ENCODE peak calls at places on chromosomes 6 and 20, in ten cellular contexts. One of them, this sample, is unnamed.

GRCh38 chr6:168278904-168279303 is 40.7 kb downstream of the DACT2 start:
- DNase-seq in heart left ventricle: no peak
- DNase-seq in RKO: no peak
- DNase-seq in AG09309: no peak
- DNase-seq in pancreas: no peak
- DNase-seq in CD4-positive, alpha-beta memory T cell: no peak
- DNase-seq in WERI-Rb-1: no peak
- DNase-seq in T follicular helper cell: no peak
- DNase-seq in progenitor cell of endocrine pancreas: no peak
- DNase-seq in A172: no peak
- DNase-seq in this sample: no peak

GRCh38 chr6:137494967-137495595 is 887 bp upstream of the OLIG3 start:
- DNase-seq in heart left ventricle: no peak
- DNase-seq in RKO: no peak
- DNase-seq in AG09309: no peak
- DNase-seq in pancreas: no peak
- DNase-seq in CD4-positive, alpha-beta memory T cell: no peak
- DNase-seq in WERI-Rb-1: no peak
- DNase-seq in T follicular helper cell: no peak
- DNase-seq in progenitor cell of endocrine pancreas: no peak
- DNase-seq in A172: no peak
- DNase-seq in this sample: no peak

GRCh38 chr6:15285682-15286294 is 39.9 kb downstream of the JARID2 start:
- DNase-seq in heart left ventricle: no peak
- DNase-seq in RKO: no peak
- DNase-seq in AG09309: no peak
- DNase-seq in pancreas: no peak
- DNase-seq in CD4-positive, alpha-beta memory T cell: no peak
- DNase-seq in WERI-Rb-1: no peak
- DNase-seq in T follicular helper cell: no peak
- DNase-seq in progenitor cell of endocrine pancreas: no peak
- DNase-seq in A172: peak
- DNase-seq in this sample: no peak

GRCh38 chr6:134480593-134480992 is 162.7 kb upstream of the SGK1 start:
- DNase-seq in heart left ventricle: no peak
- DNase-seq in RKO: no peak
- DNase-seq in AG09309: no peak
- DNase-seq in pancreas: no peak
- DNase-seq in CD4-positive, alpha-beta memory T cell: no peak
- DNase-seq in WERI-Rb-1: no peak
- DNase-seq in T follicular helper cell: no peak
- DNase-seq in progenitor cell of endocrine pancreas: no peak
- DNase-seq in A172: no peak
- DNase-seq in this sample: no peak

GRCh38 chr6:87920245-87920644 is 127.4 kb upstream of the SPACA1 start:
- DNase-seq in heart left ventricle: no peak
- DNase-seq in RKO: no peak
- DNase-seq in AG09309: no peak
- DNase-seq in pancreas: no peak
- DNase-seq in CD4-positive, alpha-beta memory T cell: no peak
- DNase-seq in WERI-Rb-1: no peak
- DNase-seq in T follicular helper cell: no peak
- DNase-seq in progenitor cell of endocrine pancreas: no peak
- DNase-seq in A172: no peak
- DNase-seq in this sample: no peak

GRCh38 chr20:59515013-59515905 is 89.1 kb upstream of the PHACTR3 start:
- DNase-seq in heart left ventricle: peak
- DNase-seq in RKO: peak
- DNase-seq in AG09309: peak
- DNase-seq in pancreas: peak
- DNase-seq in CD4-positive, alpha-beta memory T cell: no peak
- DNase-seq in WERI-Rb-1: peak
- DNase-seq in T follicular helper cell: no peak
- DNase-seq in progenitor cell of endocrine pancreas: peak
- DNase-seq in A172: peak
- DNase-seq in this sample: no peak

GRCh38 chr20:11200423-11200822 is 526.6 kb upstream of the JAG1 start:
- DNase-seq in heart left ventricle: no peak
- DNase-seq in RKO: no peak
- DNase-seq in AG09309: no peak
- DNase-seq in pancreas: no peak
- DNase-seq in CD4-positive, alpha-beta memory T cell: no peak
- DNase-seq in WERI-Rb-1: no peak
- DNase-seq in T follicular helper cell: no peak
- DNase-seq in progenitor cell of endocrine pancreas: no peak
- DNase-seq in A172: no peak
- DNase-seq in this sample: no peak

GRCh38 chr20:5668529-5668868 is 81.7 kb upstream of the SHLD1 start:
- DNase-seq in heart left ventricle: no peak
- DNase-seq in RKO: no peak
- DNase-seq in AG09309: no peak
- DNase-seq in pancreas: no peak
- DNase-seq in CD4-positive, alpha-beta memory T cell: no peak
- DNase-seq in WERI-Rb-1: no peak
- DNase-seq in T follicular helper cell: no peak
- DNase-seq in progenitor cell of endocrine pancreas: no peak
- DNase-seq in A172: no peak
- DNase-seq in this sample: no peak

GRCh38 chr6:149961728-149962425 is 1.9 kb upstream of the ULBP1 start:
- DNase-seq in heart left ventricle: no peak
- DNase-seq in RKO: peak
- DNase-seq in AG09309: no peak
- DNase-seq in pancreas: no peak
- DNase-seq in CD4-positive, alpha-beta memory T cell: peak
- DNase-seq in WERI-Rb-1: peak
- DNase-seq in T follicular helper cell: no peak
- DNase-seq in progenitor cell of endocrine pancreas: no peak
- DNase-seq in A172: no peak
- DNase-seq in this sample: peak

GRCh38 chr6:72553531-72554202 is 68.2 kb upstream of the KCNQ5 start:
- DNase-seq in heart left ventricle: no peak
- DNase-seq in RKO: peak
- DNase-seq in AG09309: peak
- DNase-seq in pancreas: no peak
- DNase-seq in CD4-positive, alpha-beta memory T cell: no peak
- DNase-seq in WERI-Rb-1: no peak
- DNase-seq in T follicular helper cell: no peak
- DNase-seq in progenitor cell of endocrine pancreas: no peak
- DNase-seq in A172: peak
- DNase-seq in this sample: no peak

GRCh38 chr6:91523511-91523910 is 936.6 kb upstream of the MAP3K7 start:
- DNase-seq in heart left ventricle: no peak
- DNase-seq in RKO: no peak
- DNase-seq in AG09309: no peak
- DNase-seq in pancreas: no peak
- DNase-seq in CD4-positive, alpha-beta memory T cell: no peak
- DNase-seq in WERI-Rb-1: no peak
- DNase-seq in T follicular helper cell: no peak
- DNase-seq in progenitor cell of endocrine pancreas: no peak
- DNase-seq in A172: no peak
- DNase-seq in this sample: no peak

GRCh38 chr20:13166006-13166405 is 55.1 kb upstream of the ISM1 start:
- DNase-seq in heart left ventricle: no peak
- DNase-seq in RKO: no peak
- DNase-seq in AG09309: no peak
- DNase-seq in pancreas: no peak
- DNase-seq in CD4-positive, alpha-beta memory T cell: no peak
- DNase-seq in WERI-Rb-1: no peak
- DNase-seq in T follicular helper cell: no peak
- DNase-seq in progenitor cell of endocrine pancreas: no peak
- DNase-seq in A172: no peak
- DNase-seq in this sample: no peak

GRCh38 chr20:3510110-3510509 is 39.3 kb downstream of the ATRN start:
- DNase-seq in heart left ventricle: no peak
- DNase-seq in RKO: no peak
- DNase-seq in AG09309: no peak
- DNase-seq in pancreas: no peak
- DNase-seq in CD4-positive, alpha-beta memory T cell: no peak
- DNase-seq in WERI-Rb-1: no peak
- DNase-seq in T follicular helper cell: no peak
- DNase-seq in progenitor cell of endocrine pancreas: no peak
- DNase-seq in A172: no peak
- DNase-seq in this sample: no peak

GRCh38 chr20:22717466-22717865 is 133.1 kb upstream of the FOXA2 start:
- DNase-seq in heart left ventricle: peak
- DNase-seq in RKO: no peak
- DNase-seq in AG09309: no peak
- DNase-seq in pancreas: no peak
- DNase-seq in CD4-positive, alpha-beta memory T cell: no peak
- DNase-seq in WERI-Rb-1: no peak
- DNase-seq in T follicular helper cell: no peak
- DNase-seq in progenitor cell of endocrine pancreas: no peak
- DNase-seq in A172: peak
- DNase-seq in this sample: no peak

GRCh38 chr20:33933469-33933909 is 60.2 kb upstream of the RALY start:
- DNase-seq in heart left ventricle: peak
- DNase-seq in RKO: peak
- DNase-seq in AG09309: peak
- DNase-seq in pancreas: peak
- DNase-seq in CD4-positive, alpha-beta memory T cell: peak
- DNase-seq in WERI-Rb-1: peak
- DNase-seq in T follicular helper cell: peak
- DNase-seq in progenitor cell of endocrine pancreas: no peak
- DNase-seq in A172: peak
- DNase-seq in this sample: peak

GRCh38 chr6:113697642-113698410 is 159.3 kb upstream of the MARCKS start:
- DNase-seq in heart left ventricle: no peak
- DNase-seq in RKO: peak
- DNase-seq in AG09309: peak
- DNase-seq in pancreas: no peak
- DNase-seq in CD4-positive, alpha-beta memory T cell: no peak
- DNase-seq in WERI-Rb-1: no peak
- DNase-seq in T follicular helper cell: no peak
- DNase-seq in progenitor cell of endocrine pancreas: no peak
- DNase-seq in A172: peak
- DNase-seq in this sample: no peak

GRCh38 chr20:58967652-58968429 is 13.2 kb upstream of the NELFCD start:
- DNase-seq in heart left ventricle: no peak
- DNase-seq in RKO: no peak
- DNase-seq in AG09309: no peak
- DNase-seq in pancreas: no peak
- DNase-seq in CD4-positive, alpha-beta memory T cell: no peak
- DNase-seq in WERI-Rb-1: no peak
- DNase-seq in T follicular helper cell: no peak
- DNase-seq in progenitor cell of endocrine pancreas: no peak
- DNase-seq in A172: no peak
- DNase-seq in this sample: no peak

GRCh38 chr6:94584211-94584610 is 993.1 kb upstream of the MANEA start:
- DNase-seq in heart left ventricle: no peak
- DNase-seq in RKO: no peak
- DNase-seq in AG09309: no peak
- DNase-seq in pancreas: no peak
- DNase-seq in CD4-positive, alpha-beta memory T cell: no peak
- DNase-seq in WERI-Rb-1: no peak
- DNase-seq in T follicular helper cell: no peak
- DNase-seq in progenitor cell of endocrine pancreas: no peak
- DNase-seq in A172: no peak
- DNase-seq in this sample: no peak

GRCh38 chr20:6381887-6382286 is 259.1 kb upstream of the FERMT1 start:
- DNase-seq in heart left ventricle: no peak
- DNase-seq in RKO: peak
- DNase-seq in AG09309: no peak
- DNase-seq in pancreas: no peak
- DNase-seq in CD4-positive, alpha-beta memory T cell: no peak
- DNase-seq in WERI-Rb-1: no peak
- DNase-seq in T follicular helper cell: no peak
- DNase-seq in progenitor cell of endocrine pancreas: no peak
- DNase-seq in A172: no peak
- DNase-seq in this sample: no peak

GRCh38 chr6:131636880-131637792 is at the start of gene ENPP3:
- DNase-seq in heart left ventricle: no peak
- DNase-seq in RKO: no peak
- DNase-seq in AG09309: no peak
- DNase-seq in pancreas: no peak
- DNase-seq in CD4-positive, alpha-beta memory T cell: no peak
- DNase-seq in WERI-Rb-1: no peak
- DNase-seq in T follicular helper cell: no peak
- DNase-seq in progenitor cell of endocrine pancreas: no peak
- DNase-seq in A172: no peak
- DNase-seq in this sample: no peak

GRCh38 chr6:125300992-125301434 is 754 bp downstream of the HDDC2 start:
- DNase-seq in heart left ventricle: no peak
- DNase-seq in RKO: peak
- DNase-seq in AG09309: no peak
- DNase-seq in pancreas: no peak
- DNase-seq in CD4-positive, alpha-beta memory T cell: no peak
- DNase-seq in WERI-Rb-1: no peak
- DNase-seq in T follicular helper cell: no peak
- DNase-seq in progenitor cell of endocrine pancreas: no peak
- DNase-seq in A172: no peak
- DNase-seq in this sample: no peak

GRCh38 chr20:63309261-63310071 is 16.5 kb downstream of the COL20A1 start:
- DNase-seq in heart left ventricle: peak
- DNase-seq in RKO: peak
- DNase-seq in AG09309: no peak
- DNase-seq in pancreas: peak
- DNase-seq in CD4-positive, alpha-beta memory T cell: no peak
- DNase-seq in WERI-Rb-1: peak
- DNase-seq in T follicular helper cell: no peak
- DNase-seq in progenitor cell of endocrine pancreas: peak
- DNase-seq in A172: peak
- DNase-seq in this sample: no peak

GRCh38 chr6:106509420-106510089 is 119.7 kb downstream of the RTN4IP1 start:
- DNase-seq in heart left ventricle: no peak
- DNase-seq in RKO: no peak
- DNase-seq in AG09309: no peak
- DNase-seq in pancreas: no peak
- DNase-seq in CD4-positive, alpha-beta memory T cell: no peak
- DNase-seq in WERI-Rb-1: peak
- DNase-seq in T follicular helper cell: no peak
- DNase-seq in progenitor cell of endocrine pancreas: no peak
- DNase-seq in A172: no peak
- DNase-seq in this sample: no peak

GRCh38 chr6:143283887-143284640 is 166.4 kb downstream of the ADAT2 start:
- DNase-seq in heart left ventricle: no peak
- DNase-seq in RKO: no peak
- DNase-seq in AG09309: peak
- DNase-seq in pancreas: no peak
- DNase-seq in CD4-positive, alpha-beta memory T cell: no peak
- DNase-seq in WERI-Rb-1: no peak
- DNase-seq in T follicular helper cell: no peak
- DNase-seq in progenitor cell of endocrine pancreas: no peak
- DNase-seq in A172: no peak
- DNase-seq in this sample: no peak

GRCh38 chr6:150203871-150204545 is 61.2 kb downstream of the PPP1R14C start:
- DNase-seq in heart left ventricle: no peak
- DNase-seq in RKO: no peak
- DNase-seq in AG09309: no peak
- DNase-seq in pancreas: no peak
- DNase-seq in CD4-positive, alpha-beta memory T cell: no peak
- DNase-seq in WERI-Rb-1: no peak
- DNase-seq in T follicular helper cell: no peak
- DNase-seq in progenitor cell of endocrine pancreas: no peak
- DNase-seq in A172: no peak
- DNase-seq in this sample: no peak

GRCh38 chr6:106730672-106731071 is 101.3 kb downstream of the QRSL1 start:
- DNase-seq in heart left ventricle: no peak
- DNase-seq in RKO: no peak
- DNase-seq in AG09309: no peak
- DNase-seq in pancreas: no peak
- DNase-seq in CD4-positive, alpha-beta memory T cell: no peak
- DNase-seq in WERI-Rb-1: no peak
- DNase-seq in T follicular helper cell: no peak
- DNase-seq in progenitor cell of endocrine pancreas: no peak
- DNase-seq in A172: no peak
- DNase-seq in this sample: no peak

GRCh38 chr6:46909371-46909770 is 12.4 kb downstream of the ADGRF5 start:
- DNase-seq in heart left ventricle: no peak
- DNase-seq in RKO: no peak
- DNase-seq in AG09309: no peak
- DNase-seq in pancreas: no peak
- DNase-seq in CD4-positive, alpha-beta memory T cell: no peak
- DNase-seq in WERI-Rb-1: no peak
- DNase-seq in T follicular helper cell: no peak
- DNase-seq in progenitor cell of endocrine pancreas: no peak
- DNase-seq in A172: no peak
- DNase-seq in this sample: no peak

GRCh38 chr6:42782689-42783176 is 881 bp downstream of the BICRAL start:
- DNase-seq in heart left ventricle: peak
- DNase-seq in RKO: peak
- DNase-seq in AG09309: peak
- DNase-seq in pancreas: peak
- DNase-seq in CD4-positive, alpha-beta memory T cell: peak
- DNase-seq in WERI-Rb-1: peak
- DNase-seq in T follicular helper cell: peak
- DNase-seq in progenitor cell of endocrine pancreas: peak
- DNase-seq in A172: peak
- DNase-seq in this sample: peak

This sample was measured in T-helper 1 cell.